ENCODE peak calls at places on chromosomes 13 and 19, in six cellular contexts. C, R, V, N, O and E are unnamed samples.
A peak's percentile ranks its signal among the peaks of the same experiment; 100 is the strongest.

GRCh38 chr13:79508224-79508961 is 27.4 kb downstream of the NDFIP2 start:
- DNase-seq in C (no peak), R (no peak), V (no peak), N (no peak), O (no peak), E (no peak)

GRCh38 chr13:46831588-46832194 is 34.7 kb upstream of the ESD start:
- DNase-seq in C (peak; percentile 60), R (peak; percentile 23), V (peak; percentile 32), N (no peak), O (no peak), E (peak; percentile 60)

GRCh38 chr13:38537026-38537425 is 149.9 kb upstream of the FREM2 start:
- DNase-seq in C (no peak), R (no peak), V (no peak), N (no peak), O (no peak), E (no peak)

GRCh38 chr13:101331731-101332130 is 84.6 kb downstream of the NALCN start:
- DNase-seq in C (no peak), R (no peak), V (no peak), N (no peak), O (no peak), E (no peak)

GRCh38 chr19:11380653-11381534 is 3.2 kb downstream of the EPOR start:
- DNase-seq in C (peak; percentile 98), R (peak; percentile 94), V (peak; percentile 87), N (peak; percentile 82), O (peak; percentile 92), E (peak; percentile 95)

GRCh38 chr13:61950828-61951227 is 535.2 kb upstream of the PCDH20 start:
- DNase-seq in C (no peak), R (no peak), V (no peak), N (no peak), O (no peak), E (no peak)

GRCh38 chr13:113360446-113360845 is 3.5 kb downstream of the GRTP1 start:
- DNase-seq in C (no peak), R (no peak), V (no peak), N (no peak), O (no peak), E (no peak)

GRCh38 chr19:13060964-13061927 is 41.4 kb downstream of the LYL1 start:
- DNase-seq in C (peak; percentile 76), R (peak; percentile 73), V (peak; percentile 56), N (peak; percentile 59), O (peak; percentile 80), E (peak; percentile 79)

GRCh38 chr13:66033924-66034323 is 1196.2 kb downstream of the PCDH9 start:
- DNase-seq in C (no peak), R (no peak), V (no peak), N (no peak), O (no peak), E (no peak)

GRCh38 chr13:102680842-102681725 is 13.8 kb downstream of the METTL21C start:
- DNase-seq in C (peak; percentile 59), R (no peak), V (no peak), N (no peak), O (no peak), E (no peak)

GRCh38 chr19:16033136-16033530 is 43.2 kb upstream of the TPM4 start:
- DNase-seq in C (no peak), R (no peak), V (no peak), N (no peak), O (no peak), E (no peak)

GRCh38 chr19:51469162-51469561 is 9.2 kb upstream of the CEACAM18 start:
- DNase-seq in C (no peak), R (no peak), V (no peak), N (no peak), O (no peak), E (no peak)

GRCh38 chr13:86572115-86572514 is 772.9 kb upstream of the SLITRK6 start:
- DNase-seq in C (no peak), R (no peak), V (no peak), N (no peak), O (no peak), E (peak; percentile 1)

GRCh38 chr19:55015126-55015525 is 22.9 kb downstream of the GP6 start:
- DNase-seq in C (no peak), R (no peak), V (no peak), N (no peak), O (no peak), E (no peak)

GRCh38 chr19:32388393-32388724 is 17.2 kb upstream of the DPY19L3 start:
- DNase-seq in C (no peak), R (no peak), V (no peak), N (no peak), O (no peak), E (no peak)

GRCh38 chr13:42487221-42487620 is 86.7 kb upstream of the TNFSF11 start:
- DNase-seq in C (peak; percentile 4), R (no peak), V (no peak), N (no peak), O (no peak), E (no peak)

GRCh38 chr19:18650468-18651001 is 13.7 kb downstream of the KLHL26 start:
- DNase-seq in C (peak; percentile 89), R (no peak), V (peak; percentile 60), N (no peak), O (peak; percentile 13), E (peak; percentile 81)

GRCh38 chr13:91797567-91797966 is 399.1 kb downstream of the GPC5 start:
- DNase-seq in C (no peak), R (no peak), V (no peak), N (no peak), O (no peak), E (no peak)

GRCh38 chr19:3855321-3855720 is 13.5 kb downstream of the ZFR2 start:
- DNase-seq in C (no peak), R (no peak), V (no peak), N (no peak), O (no peak), E (no peak)

GRCh38 chr19:33758541-33759013 is 38.1 kb upstream of the KCTD15 start:
- DNase-seq in C (peak; percentile 16), R (no peak), V (no peak), N (no peak), O (no peak), E (no peak)

GRCh38 chr19:11279505-11280236 is 16.3 kb upstream of the TSPAN16 start:
- DNase-seq in C (no peak), R (peak; percentile 15), V (no peak), N (no peak), O (no peak), E (no peak)

GRCh38 chr19:16235811-16236710 is 38.4 kb downstream of the AP1M1 start:
- DNase-seq in C (no peak), R (no peak), V (no peak), N (no peak), O (no peak), E (no peak)

GRCh38 chr19:48757089-48757675 is 1.9 kb downstream of the FGF21 start:
- DNase-seq in C (no peak), R (no peak), V (no peak), N (no peak), O (no peak), E (no peak)

GRCh38 chr13:79874396-79875360 is 393.7 kb downstream of the NDFIP2 start:
- DNase-seq in C (peak; percentile 9), R (no peak), V (no peak), N (no peak), O (no peak), E (no peak)

GRCh38 chr13:98297043-98297442 is 120.0 kb upstream of the RNF113B start:
- DNase-seq in C (no peak), R (no peak), V (no peak), N (no peak), O (no peak), E (no peak)

GRCh38 chr13:113049521-113049941 is 56.1 kb upstream of the F7 start:
- DNase-seq in C (peak; percentile 55), R (no peak), V (no peak), N (no peak), O (peak; percentile 30), E (no peak)

GRCh38 chr19:33887891-33888290 is 91.2 kb downstream of the KCTD15 start:
- DNase-seq in C (no peak), R (no peak), V (no peak), N (no peak), O (peak; percentile 43), E (no peak)

GRCh38 chr19:35236638-35237400 is 8.3 kb upstream of the FAM187B start:
- DNase-seq in C (no peak), R (no peak), V (no peak), N (no peak), O (no peak), E (no peak)

GRCh38 chr19:15673176-15673654 is 328 bp downstream of the CYP4F12 start:
- DNase-seq in C (no peak), R (no peak), V (no peak), N (no peak), O (no peak), E (no peak)

GRCh38 chr13:35144496-35144895 is 202.4 kb downstream of the NBEA start:
- DNase-seq in C (peak; percentile 57), R (no peak), V (no peak), N (no peak), O (no peak), E (peak; percentile 28)

GRCh38 chr19:29694669-29695627 is 20.1 kb downstream of the C19orf12 start:
- DNase-seq in C (peak; percentile 75), R (peak; percentile 73), V (peak; percentile 45), N (peak; percentile 58), O (peak; percentile 92), E (peak; percentile 51)

GRCh38 chr19:41449079-41449864 is 6.3 kb downstream of the ERICH4 start:
- DNase-seq in C (peak; percentile 76), R (peak; percentile 54), V (peak; percentile 48), N (peak; percentile 45), O (peak; percentile 70), E (peak; percentile 84)